ENCODE peak calls at places on chromosomes 13 and 19, in six cellular contexts. V is ovary; F is NCI-H748 treated with DMSO at 0.1 percent for 48 hours; S is lower lobe of right lung; A is cardiac fibroblast; X is central memory CD4-positive, alpha-beta T cell. I is an unnamed sample.

GRCh38 chr19:16608290-16608704 is 19.7 kb downstream of the MED26 start:
- DNase-seq in V (peak; percentile 80), S (no peak), X (no peak), A (peak; percentile 91), F (no peak), I (peak; percentile 83)

GRCh38 chr19:40410030-40410389 is 3.2 kb downstream of the PRX start:
- DNase-seq in S (no peak), V (no peak), A (no peak), F (no peak), X (no peak), I (no peak)

GRCh38 chr13:21402586-21403307 is 56.4 kb downstream of the ZDHHC20 start:
- DNase-seq in X (no peak), A (peak; percentile 48), S (no peak), F (no peak), V (no peak), I (no peak)

GRCh38 chr19:18846862-18847515 is 15.2 kb downstream of the UPF1 start:
- DNase-seq in A (peak; percentile 79), S (peak; percentile 85), V (peak; percentile 83), F (no peak), X (peak; percentile 40), I (peak; percentile 90)

GRCh38 chr19:6510618-6511017 is 8.5 kb upstream of the TUBB4A start:
- DNase-seq in A (no peak), V (no peak), X (no peak), S (no peak), F (no peak), I (no peak)

GRCh38 chr19:33634361-33635091 is 12.8 kb downstream of the CHST8 start:
- DNase-seq in X (no peak), F (no peak), A (no peak), V (no peak), S (no peak), I (no peak)

GRCh38 chr13:40130871-40131636 is 475.6 kb downstream of the COG6 start:
- DNase-seq in F (no peak), V (no peak), S (no peak), X (no peak), A (peak; percentile 92), I (no peak)

GRCh38 chr19:1122972-1123363 is 19.2 kb downstream of the GPX4 start:
- DNase-seq in S (peak; percentile 78), X (no peak), V (peak; percentile 52), A (peak; percentile 83), F (no peak), I (peak; percentile 98)

GRCh38 chr13:95641961-95642621 is 2.4 kb downstream of the DZIP1 start:
- DNase-seq in A (peak; percentile 62), V (peak; percentile 37), S (peak; percentile 54), X (no peak), F (no peak), I (peak; percentile 64)

GRCh38 chr13:114025432-114026127 is 51.7 kb upstream of the C13orf46 start:
- DNase-seq in A (peak; percentile 46), S (no peak), X (no peak), V (peak; percentile 71), F (no peak), I (peak; percentile 73)

GRCh38 chr19:33197591-33198000 is 3.5 kb downstream of the LRP3 start:
- DNase-seq in S (no peak), A (no peak), V (no peak), F (no peak), X (no peak), I (no peak)

GRCh38 chr13:51355217-51355616 is 15.7 kb downstream of the SERPINE3 start:
- DNase-seq in X (no peak), A (no peak), V (no peak), S (no peak), F (no peak), I (no peak)

GRCh38 chr13:35481777-35482176 is 5.3 kb upstream of the MAB21L1 start:
- DNase-seq in S (no peak), V (no peak), F (no peak), X (no peak), A (no peak), I (no peak)

GRCh38 chr13:51520524-51520923 is 63.7 kb upstream of the WDFY2 start:
- DNase-seq in V (no peak), X (no peak), A (peak; percentile 89), F (no peak), S (no peak), I (peak; percentile 37)

GRCh38 chr19:11538232-11539036 is at the start of gene CNN1:
- DNase-seq in S (no peak), F (no peak), V (peak; percentile 93), A (peak; percentile 60), X (no peak), I (peak; percentile 93)

GRCh38 chr19:49921871-49922755 is 6.9 kb upstream of the ATF5 start:
- DNase-seq in V (no peak), F (no peak), S (no peak), X (no peak), A (peak; percentile 72), I (peak; percentile 82)

GRCh38 chr19:33240181-33240771 is 14.6 kb upstream of the SLC7A10 start:
- DNase-seq in F (no peak), A (no peak), X (no peak), S (peak; percentile 34), V (no peak), I (no peak)

GRCh38 chr19:16368385-16369305 is 44.0 kb downstream of the KLF2 start:
- DNase-seq in A (no peak), S (peak; percentile 27), X (peak; percentile 92), F (no peak), V (no peak), I (no peak)

GRCh38 chr19:17484520-17485180 is 14.3 kb downstream of the SLC27A1 start:
- DNase-seq in V (no peak), X (no peak), F (no peak), S (no peak), A (no peak), I (no peak)

GRCh38 chr19:5592531-5592930 is 24.8 kb upstream of the TINCR start:
- DNase-seq in V (no peak), X (no peak), S (no peak), A (no peak), F (no peak), I (peak; percentile 20)